ENCODE peak calls at places on chromosomes 16 and 17, in nine cellular contexts. One of them, this sample, is unnamed.

GRCh38 chr16:58515871-58516767 is 802 bp downstream of the SETD6 start:
- DNase-seq in Peyer's patch: peak
- DNase-seq in adrenal gland: no peak
- DNase-seq in mucosa of descending colon: peak
- DNase-seq in GM13976: peak
- DNase-seq in GM12865: peak
- DNase-seq in psoas muscle: peak
- DNase-seq in esophagus squamous epithelium: no peak
- DNase-seq in B cell: peak
- DNase-seq in this sample: peak

GRCh38 chr16:66135376-66135775 is 231.1 kb upstream of the CDH5 start:
- DNase-seq in Peyer's patch: no peak
- DNase-seq in adrenal gland: peak
- DNase-seq in mucosa of descending colon: peak
- DNase-seq in GM13976: no peak
- DNase-seq in GM12865: no peak
- DNase-seq in psoas muscle: peak
- DNase-seq in esophagus squamous epithelium: no peak
- DNase-seq in B cell: no peak
- DNase-seq in this sample: no peak

GRCh38 chr17:21191698-21192097 is 22.3 kb downstream of the TMEM11 start:
- DNase-seq in Peyer's patch: no peak
- DNase-seq in adrenal gland: no peak
- DNase-seq in mucosa of descending colon: no peak
- DNase-seq in GM13976: no peak
- DNase-seq in GM12865: no peak
- DNase-seq in psoas muscle: no peak
- DNase-seq in esophagus squamous epithelium: no peak
- DNase-seq in B cell: no peak
- DNase-seq in this sample: no peak

GRCh38 chr16:70430667-70431536 is 8.0 kb downstream of the ST3GAL2 start:
- DNase-seq in Peyer's patch: no peak
- DNase-seq in adrenal gland: no peak
- DNase-seq in mucosa of descending colon: peak
- DNase-seq in GM13976: peak
- DNase-seq in GM12865: peak
- DNase-seq in psoas muscle: no peak
- DNase-seq in esophagus squamous epithelium: no peak
- DNase-seq in B cell: peak
- DNase-seq in this sample: peak

GRCh38 chr17:64418506-64419339 is 28.1 kb upstream of the PECAM1 start:
- DNase-seq in Peyer's patch: no peak
- DNase-seq in adrenal gland: no peak
- DNase-seq in mucosa of descending colon: peak
- DNase-seq in GM13976: peak
- DNase-seq in GM12865: peak
- DNase-seq in psoas muscle: no peak
- DNase-seq in esophagus squamous epithelium: no peak
- DNase-seq in B cell: peak
- DNase-seq in this sample: peak

GRCh38 chr16:84759061-84759460 is 59.3 kb downstream of the USP10 start:
- DNase-seq in Peyer's patch: no peak
- DNase-seq in adrenal gland: no peak
- DNase-seq in mucosa of descending colon: no peak
- DNase-seq in GM13976: no peak
- DNase-seq in GM12865: no peak
- DNase-seq in psoas muscle: no peak
- DNase-seq in esophagus squamous epithelium: no peak
- DNase-seq in B cell: no peak
- DNase-seq in this sample: no peak

GRCh38 chr17:48526986-48527741 is 3.6 kb downstream of the HOXB1 start:
- DNase-seq in Peyer's patch: no peak
- DNase-seq in adrenal gland: no peak
- DNase-seq in mucosa of descending colon: no peak
- DNase-seq in GM13976: no peak
- DNase-seq in GM12865: no peak
- DNase-seq in psoas muscle: no peak
- DNase-seq in esophagus squamous epithelium: no peak
- DNase-seq in B cell: peak
- DNase-seq in this sample: no peak

GRCh38 chr17:20171741-20172377 is 162.7 kb downstream of the SPECC1 start:
- DNase-seq in Peyer's patch: no peak
- DNase-seq in adrenal gland: no peak
- DNase-seq in mucosa of descending colon: no peak
- DNase-seq in GM13976: no peak
- DNase-seq in GM12865: no peak
- DNase-seq in psoas muscle: no peak
- DNase-seq in esophagus squamous epithelium: no peak
- DNase-seq in B cell: no peak
- DNase-seq in this sample: no peak

GRCh38 chr16:88931936-88932335 is 45.1 kb downstream of the CBFA2T3 start:
- DNase-seq in Peyer's patch: no peak
- DNase-seq in adrenal gland: no peak
- DNase-seq in mucosa of descending colon: no peak
- DNase-seq in GM13976: no peak
- DNase-seq in GM12865: no peak
- DNase-seq in psoas muscle: no peak
- DNase-seq in esophagus squamous epithelium: no peak
- DNase-seq in B cell: no peak
- DNase-seq in this sample: no peak

GRCh38 chr17:57567278-57567677 is 177.8 kb downstream of the CCDC182 start:
- DNase-seq in Peyer's patch: no peak
- DNase-seq in adrenal gland: no peak
- DNase-seq in mucosa of descending colon: no peak
- DNase-seq in GM13976: no peak
- DNase-seq in GM12865: no peak
- DNase-seq in psoas muscle: no peak
- DNase-seq in esophagus squamous epithelium: no peak
- DNase-seq in B cell: no peak
- DNase-seq in this sample: no peak

GRCh38 chr17:49358638-49359247 is 3.3 kb downstream of the ZNF652 start:
- DNase-seq in Peyer's patch: no peak
- DNase-seq in adrenal gland: no peak
- DNase-seq in mucosa of descending colon: peak
- DNase-seq in GM13976: peak
- DNase-seq in GM12865: peak
- DNase-seq in psoas muscle: no peak
- DNase-seq in esophagus squamous epithelium: no peak
- DNase-seq in B cell: peak
- DNase-seq in this sample: peak

GRCh38 chr17:48014603-48015037 is 23.0 kb downstream of the COPZ2 start:
- DNase-seq in Peyer's patch: no peak
- DNase-seq in adrenal gland: no peak
- DNase-seq in mucosa of descending colon: no peak
- DNase-seq in GM13976: no peak
- DNase-seq in GM12865: no peak
- DNase-seq in psoas muscle: no peak
- DNase-seq in esophagus squamous epithelium: no peak
- DNase-seq in B cell: no peak
- DNase-seq in this sample: no peak

GRCh38 chr17:44642861-44643260 is 13.4 kb upstream of the MEIOC start:
- DNase-seq in Peyer's patch: no peak
- DNase-seq in adrenal gland: no peak
- DNase-seq in mucosa of descending colon: no peak
- DNase-seq in GM13976: no peak
- DNase-seq in GM12865: no peak
- DNase-seq in psoas muscle: no peak
- DNase-seq in esophagus squamous epithelium: no peak
- DNase-seq in B cell: no peak
- DNase-seq in this sample: no peak

GRCh38 chr16:67775273-67775672 is 31.1 kb downstream of the RANBP10 start:
- DNase-seq in Peyer's patch: no peak
- DNase-seq in adrenal gland: no peak
- DNase-seq in mucosa of descending colon: no peak
- DNase-seq in GM13976: no peak
- DNase-seq in GM12865: no peak
- DNase-seq in psoas muscle: no peak
- DNase-seq in esophagus squamous epithelium: no peak
- DNase-seq in B cell: no peak
- DNase-seq in this sample: no peak

GRCh38 chr17:50195196-50195865 is 6.1 kb downstream of the COL1A1 start:
- DNase-seq in Peyer's patch: no peak
- DNase-seq in adrenal gland: no peak
- DNase-seq in mucosa of descending colon: no peak
- DNase-seq in GM13976: no peak
- DNase-seq in GM12865: no peak
- DNase-seq in psoas muscle: no peak
- DNase-seq in esophagus squamous epithelium: no peak
- DNase-seq in B cell: no peak
- DNase-seq in this sample: no peak

GRCh38 chr17:39011907-39012468 is 44.8 kb upstream of the FBXO47 start:
- DNase-seq in Peyer's patch: no peak
- DNase-seq in adrenal gland: no peak
- DNase-seq in mucosa of descending colon: no peak
- DNase-seq in GM13976: no peak
- DNase-seq in GM12865: no peak
- DNase-seq in psoas muscle: no peak
- DNase-seq in esophagus squamous epithelium: no peak
- DNase-seq in B cell: no peak
- DNase-seq in this sample: no peak

DNA sequence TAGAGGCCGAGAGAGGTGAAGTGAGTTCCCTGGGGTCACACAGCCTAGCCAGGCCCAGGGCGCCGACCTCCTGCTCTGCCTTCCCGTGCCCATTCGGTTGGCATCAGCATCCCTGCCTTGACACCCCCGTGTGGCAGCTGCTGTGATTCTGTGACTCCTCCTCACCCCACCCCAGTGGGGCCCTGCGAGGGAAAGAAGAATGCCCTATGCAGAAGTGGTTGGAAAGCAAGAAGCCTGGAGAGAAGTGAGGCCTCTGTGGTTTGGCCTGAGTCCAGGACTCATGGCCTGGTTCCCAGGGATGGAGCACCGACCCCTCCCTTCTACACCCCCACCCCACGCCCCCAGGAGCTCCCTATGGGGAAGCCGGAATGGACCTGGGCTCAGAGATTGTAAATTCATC is 296.2 kb downstream of the SEC14L1 start:
- DNase-seq in Peyer's patch: no peak
- DNase-seq in adrenal gland: no peak
- DNase-seq in mucosa of descending colon: no peak
- DNase-seq in GM13976: no peak
- DNase-seq in GM12865: no peak
- DNase-seq in psoas muscle: peak
- DNase-seq in esophagus squamous epithelium: no peak
- DNase-seq in B cell: peak
- DNase-seq in this sample: no peak
- TF ChIP-seq CTCF in Peyer's patch: no peak
- TF ChIP-seq CTCF in adrenal gland: no peak
- TF ChIP-seq CTCF in mucosa of descending colon: no peak
- TF ChIP-seq CTCF in GM13976: no peak
- TF ChIP-seq CTCF in GM12865: no peak
- TF ChIP-seq CTCF in psoas muscle: no peak
- TF ChIP-seq CTCF in esophagus squamous epithelium: no peak
- TF ChIP-seq CTCF in B cell: no peak
- TF ChIP-seq CTCF in this sample: no peak

GRCh38 chr16:80436510-80436909 is 104.3 kb upstream of the DYNLRB2 start:
- DNase-seq in Peyer's patch: no peak
- DNase-seq in adrenal gland: no peak
- DNase-seq in mucosa of descending colon: no peak
- DNase-seq in GM13976: no peak
- DNase-seq in GM12865: no peak
- DNase-seq in psoas muscle: no peak
- DNase-seq in esophagus squamous epithelium: no peak
- DNase-seq in B cell: no peak
- DNase-seq in this sample: no peak

GRCh38 chr16:80440691-80441090 is 100.1 kb upstream of the DYNLRB2 start:
- DNase-seq in Peyer's patch: no peak
- DNase-seq in adrenal gland: no peak
- DNase-seq in mucosa of descending colon: no peak
- DNase-seq in GM13976: no peak
- DNase-seq in GM12865: no peak
- DNase-seq in psoas muscle: no peak
- DNase-seq in esophagus squamous epithelium: no peak
- DNase-seq in B cell: no peak
- DNase-seq in this sample: no peak

GRCh38 chr16:80441935-80442334 is 98.9 kb upstream of the DYNLRB2 start:
- DNase-seq in Peyer's patch: no peak
- DNase-seq in adrenal gland: no peak
- DNase-seq in mucosa of descending colon: no peak
- DNase-seq in GM13976: no peak
- DNase-seq in GM12865: no peak
- DNase-seq in psoas muscle: no peak
- DNase-seq in esophagus squamous epithelium: no peak
- DNase-seq in B cell: no peak
- DNase-seq in this sample: no peak

GRCh38 chr16:80433617-80434016 is 107.2 kb upstream of the DYNLRB2 start:
- DNase-seq in Peyer's patch: no peak
- DNase-seq in adrenal gland: no peak
- DNase-seq in mucosa of descending colon: no peak
- DNase-seq in GM13976: no peak
- DNase-seq in GM12865: no peak
- DNase-seq in psoas muscle: no peak
- DNase-seq in esophagus squamous epithelium: no peak
- DNase-seq in B cell: no peak
- DNase-seq in this sample: no peak

GRCh38 chr16:80437707-80438106 is 103.1 kb upstream of the DYNLRB2 start:
- DNase-seq in Peyer's patch: no peak
- DNase-seq in adrenal gland: no peak
- DNase-seq in mucosa of descending colon: no peak
- DNase-seq in GM13976: no peak
- DNase-seq in GM12865: no peak
- DNase-seq in psoas muscle: no peak
- DNase-seq in esophagus squamous epithelium: no peak
- DNase-seq in B cell: no peak
- DNase-seq in this sample: no peak
- TF ChIP-seq CTCF in Peyer's patch: no peak
- TF ChIP-seq CTCF in adrenal gland: no peak
- TF ChIP-seq CTCF in mucosa of descending colon: no peak
- TF ChIP-seq CTCF in GM13976: no peak
- TF ChIP-seq CTCF in GM12865: no peak
- TF ChIP-seq CTCF in psoas muscle: no peak
- TF ChIP-seq CTCF in esophagus squamous epithelium: no peak
- TF ChIP-seq CTCF in B cell: no peak
- TF ChIP-seq CTCF in this sample: no peak

GRCh38 chr17:78840780-78841611 is at the start of gene USP36:
- DNase-seq in Peyer's patch: peak
- DNase-seq in adrenal gland: peak
- DNase-seq in mucosa of descending colon: peak
- DNase-seq in GM13976: peak
- DNase-seq in GM12865: peak
- DNase-seq in psoas muscle: peak
- DNase-seq in esophagus squamous epithelium: peak
- DNase-seq in B cell: peak
- DNase-seq in this sample: peak
- TF ChIP-seq CTCF in Peyer's patch: no peak
- TF ChIP-seq CTCF in adrenal gland: no peak
- TF ChIP-seq CTCF in mucosa of descending colon: no peak
- TF ChIP-seq CTCF in GM13976: no peak
- TF ChIP-seq CTCF in GM12865: no peak
- TF ChIP-seq CTCF in psoas muscle: peak
- TF ChIP-seq CTCF in esophagus squamous epithelium: peak
- TF ChIP-seq CTCF in B cell: no peak
- TF ChIP-seq CTCF in this sample: no peak

DNA sequence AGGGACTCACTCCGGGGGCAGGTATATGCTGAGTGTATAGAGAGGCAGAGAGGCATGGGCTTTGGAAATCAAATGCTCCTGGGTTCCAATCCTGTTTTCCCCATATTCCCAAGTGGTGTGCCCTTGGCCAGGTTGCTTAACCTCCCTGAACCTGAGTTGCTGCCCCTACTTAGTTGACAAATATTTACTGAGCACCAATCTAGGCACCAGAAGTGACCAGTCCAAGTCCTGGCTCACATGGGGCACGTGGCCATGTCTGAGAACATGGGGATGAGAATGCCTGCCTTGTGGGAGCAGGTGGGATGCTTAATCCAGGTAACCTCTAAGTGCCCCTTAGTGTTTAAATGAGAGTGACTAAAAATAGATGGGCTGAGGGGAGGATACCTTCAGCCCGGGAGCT is 4.2 kb downstream of the SOCS3 start:
- DNase-seq in Peyer's patch: no peak
- DNase-seq in adrenal gland: no peak
- DNase-seq in mucosa of descending colon: no peak
- DNase-seq in GM13976: no peak
- DNase-seq in GM12865: no peak
- DNase-seq in psoas muscle: no peak
- DNase-seq in esophagus squamous epithelium: no peak
- DNase-seq in B cell: no peak
- DNase-seq in this sample: no peak
- TF ChIP-seq CTCF in Peyer's patch: no peak
- TF ChIP-seq CTCF in adrenal gland: no peak
- TF ChIP-seq CTCF in mucosa of descending colon: no peak
- TF ChIP-seq CTCF in GM13976: no peak
- TF ChIP-seq CTCF in GM12865: no peak
- TF ChIP-seq CTCF in psoas muscle: no peak
- TF ChIP-seq CTCF in esophagus squamous epithelium: no peak
- TF ChIP-seq CTCF in B cell: no peak
- TF ChIP-seq CTCF in this sample: no peak